ENCODE peak calls at places on chromosomes 7 and 10, in six cellular contexts. B, U, A, W, L and K are unnamed samples.
A peak's percentile ranks its signal among the peaks of the same experiment; 100 is the strongest.

GRCh38 chr7:151692721-151693120 is 173.0 kb upstream of the RHEB start:
- DNase-seq in B (no peak), U (no peak), A (no peak), W (no peak), L (no peak), K (no peak)

GRCh38 chr10:91391915-91392314 is 18.2 kb upstream of the HECTD2 start:
- DNase-seq in B (no peak), U (no peak), A (peak; percentile 71), W (peak; percentile 63), L (peak; percentile 12), K (no peak)

GRCh38 chr7:66664590-66665293 is 36.1 kb downstream of the KCTD7 start:
- DNase-seq in B (no peak), U (no peak), A (no peak), W (no peak), L (no peak), K (no peak)

GRCh38 chr7:44793919-44794715 is 2.4 kb upstream of the PPIA start:
- DNase-seq in B (peak; percentile 34), U (no peak), A (no peak), W (no peak), L (no peak), K (no peak)

GRCh38 chr10:132891313-132891712 is 51.1 kb downstream of the CFAP46 start:
- DNase-seq in B (no peak), U (no peak), A (no peak), W (no peak), L (no peak), K (no peak)

GRCh38 chr7:15920953-15921352 is 234.5 kb upstream of the MEOX2 start:
- DNase-seq in B (no peak), U (no peak), A (no peak), W (no peak), L (no peak), K (no peak)

GRCh38 chr10:18400201-18400910 is 251.0 kb downstream of the NSUN6 start:
- DNase-seq in B (peak; percentile 11), U (no peak), A (no peak), W (no peak), L (peak; percentile 68), K (no peak)

GRCh38 chr10:99845837-99846382 is 63.5 kb downstream of the ABCC2 start:
- DNase-seq in B (peak; percentile 90), U (peak; percentile 91), A (peak; percentile 60), W (peak; percentile 79), L (peak; percentile 83), K (peak; percentile 64)

GRCh38 chr10:14386202-14386593 is 55.5 kb upstream of the FRMD4A start:
- DNase-seq in B (peak; percentile 97), U (no peak), A (no peak), W (no peak), L (no peak), K (no peak)

GRCh38 chr7:157603005-157603404 is 266.2 kb downstream of the DNAJB6 start:
- DNase-seq in B (no peak), U (peak; percentile 50), A (peak; percentile 26), W (no peak), L (no peak), K (no peak)

GRCh38 chr7:66363655-66364054 is 158.5 kb downstream of the TPST1 start:
- DNase-seq in B (no peak), U (no peak), A (no peak), W (no peak), L (no peak), K (no peak)

GRCh38 chr7:96887426-96887825 is 117.9 kb upstream of the DLX6 start:
- DNase-seq in B (peak; percentile 0), U (no peak), A (no peak), W (no peak), L (no peak), K (no peak)

GRCh38 chr7:37255327-37255944 is 193.2 kb downstream of the ELMO1 start:
- DNase-seq in B (no peak), U (no peak), A (no peak), W (no peak), L (no peak), K (no peak)

GRCh38 chr7:37052673-37053072 is 328.4 kb upstream of the AOAH start:
- DNase-seq in B (peak; percentile 29), U (no peak), A (no peak), W (no peak), L (peak; percentile 33), K (no peak)

GRCh38 chr10:123974406-123974805 is 82.8 kb upstream of the CPXM2 start:
- DNase-seq in B (peak; percentile 52), U (no peak), A (no peak), W (peak; percentile 28), L (no peak), K (no peak)

GRCh38 chr7:32892521-32893224 is 1.1 kb upstream of the KBTBD2 start:
- DNase-seq in B (peak; percentile 64), U (peak; percentile 76), A (peak; percentile 62), W (peak; percentile 46), L (peak; percentile 43), K (peak; percentile 58)

GRCh38 chr7:74267756-74268565 is 13.8 kb upstream of the RFC2 start:
- DNase-seq in B (no peak), U (no peak), A (no peak), W (no peak), L (no peak), K (no peak)

GRCh38 chr10:25701651-25702050 is 232.4 kb upstream of the MYO3A start:
- DNase-seq in B (no peak), U (no peak), A (no peak), W (no peak), L (no peak), K (no peak)

GRCh38 chr7:45984386-45985295 is 63.6 kb upstream of the IGFBP3 start:
- DNase-seq in B (no peak), U (no peak), A (no peak), W (no peak), L (no peak), K (no peak)
- TF ChIP-seq CTCF in B (no peak), U (no peak), A (no peak), W (no peak), L (no peak), K (no peak)

DNA sequence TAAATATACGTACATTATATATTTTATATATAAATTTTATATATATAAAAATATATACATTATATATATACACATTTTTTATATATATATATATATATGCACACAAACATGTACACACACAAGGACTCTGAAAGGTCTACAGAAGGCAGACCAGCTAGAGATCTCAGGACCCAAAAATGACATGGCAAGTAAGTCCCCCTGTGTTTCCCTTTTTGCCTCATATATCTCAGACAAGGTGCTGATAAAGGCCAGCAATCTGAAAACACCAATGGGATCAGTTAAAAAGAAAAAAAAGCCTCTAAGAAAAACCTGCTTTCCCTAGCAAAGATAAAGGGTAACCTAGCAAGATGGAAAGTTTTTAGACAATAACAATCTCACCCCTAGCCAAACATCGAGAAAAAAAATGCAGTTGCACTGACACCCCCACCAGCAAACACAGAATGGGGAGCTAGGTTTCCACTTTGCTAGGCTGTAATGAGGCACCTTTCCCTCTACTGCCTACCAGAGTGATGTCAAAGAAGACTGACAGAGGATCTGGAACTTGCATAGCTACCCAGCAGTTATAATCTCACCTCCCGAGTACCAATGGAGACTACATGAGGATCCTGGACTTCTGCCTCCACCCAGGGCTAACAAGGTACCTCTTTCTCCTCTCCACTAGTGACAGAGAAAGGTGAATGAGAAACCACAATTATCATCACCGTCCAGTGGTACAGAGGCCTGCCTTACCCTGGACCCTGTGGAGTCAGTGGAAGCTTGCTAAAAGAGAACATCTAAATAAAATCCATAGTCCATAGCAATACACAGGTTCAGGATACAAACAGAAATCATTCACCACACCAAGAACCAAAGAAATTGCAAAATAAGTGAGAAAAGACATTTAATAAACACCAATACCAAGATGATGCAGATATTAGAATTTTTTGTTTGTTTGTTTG is 240.8 kb downstream of the ARHGAP12 start:
- DNase-seq in B (no peak), U (no peak), A (no peak), W (no peak), L (no peak), K (no peak)
- H3K9me3 ChIP-seq in B (no peaks in the 10 kb centered on the region), U (peaks cover 7% of the 10 kb centered on the region), A (peaks cover 23% of the 10 kb centered on the region), W (peaks cover 12% of the 10 kb centered on the region), L (no peaks in the 10 kb centered on the region), K (peaks cover 22% of the 10 kb centered on the region)

DNA sequence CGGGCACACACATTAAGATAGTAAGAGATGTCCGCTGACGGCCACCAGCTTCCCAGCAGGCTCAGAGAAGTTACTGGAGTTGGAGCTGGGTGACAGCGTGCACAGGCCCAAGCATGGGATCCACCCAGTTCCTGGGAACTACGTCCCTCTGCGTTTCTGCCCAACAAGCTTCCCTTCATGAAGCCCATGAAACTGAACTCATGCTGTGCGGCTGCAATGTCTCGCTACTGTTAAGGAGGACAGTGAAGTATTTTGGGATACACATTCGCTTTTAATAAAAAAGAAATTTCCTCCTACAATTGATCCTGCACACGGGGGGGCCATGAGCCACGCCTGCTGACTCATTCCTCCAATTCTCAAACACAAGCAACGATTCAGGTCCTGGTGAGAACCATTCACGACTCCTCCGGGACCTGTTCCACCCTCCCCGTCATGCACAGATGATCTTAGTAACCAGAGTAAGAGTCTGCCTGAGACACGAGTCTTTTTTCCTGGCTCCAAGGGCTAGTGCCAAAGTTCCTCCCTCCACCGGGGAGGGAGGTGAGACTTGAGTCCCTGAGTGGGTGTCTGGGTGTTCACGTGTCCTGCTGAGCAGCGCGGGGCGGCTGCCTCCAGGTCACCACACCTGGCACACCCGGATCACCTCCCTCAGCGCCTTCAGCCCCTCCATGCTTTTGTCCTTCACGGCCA is 2.6 kb downstream of the PSMG3 start:
- DNase-seq in B (peak; percentile 85), U (no peak), A (no peak), W (no peak), L (no peak), K (no peak)
- TF ChIP-seq CTCF in B (no peak), U (no peak), A (no peak), W (no peak), L (no peak), K (no peak)

GRCh38 chr10:33249659-33250058 is 84.8 kb downstream of the NRP1 start:
- DNase-seq in B (no peak), U (no peak), A (no peak), W (no peak), L (no peak), K (no peak)

GRCh38 chr10:33253411-33253810 is 81.1 kb downstream of the NRP1 start:
- DNase-seq in B (no peak), U (no peak), A (no peak), W (no peak), L (no peak), K (no peak)

GRCh38 chr10:33252324-33252723 is 82.1 kb downstream of the NRP1 start:
- DNase-seq in B (no peak), U (no peak), A (no peak), W (no peak), L (no peak), K (no peak)

GRCh38 chr10:33254556-33255160 is 79.8 kb downstream of the NRP1 start:
- DNase-seq in B (no peak), U (no peak), A (no peak), W (no peak), L (no peak), K (no peak)

GRCh38 chr10:33252794-33253203 is 81.7 kb downstream of the NRP1 start:
- DNase-seq in B (peak; percentile 88), U (no peak), A (no peak), W (no peak), L (no peak), K (no peak)
- H3K9me3 ChIP-seq in B (no peaks in the 10 kb centered on the region), U (no peaks in the 10 kb centered on the region), A (no peaks in the 10 kb centered on the region), W (no peaks in the 10 kb centered on the region), L (no peaks in the 10 kb centered on the region), K (no peaks in the 10 kb centered on the region)

DNA sequence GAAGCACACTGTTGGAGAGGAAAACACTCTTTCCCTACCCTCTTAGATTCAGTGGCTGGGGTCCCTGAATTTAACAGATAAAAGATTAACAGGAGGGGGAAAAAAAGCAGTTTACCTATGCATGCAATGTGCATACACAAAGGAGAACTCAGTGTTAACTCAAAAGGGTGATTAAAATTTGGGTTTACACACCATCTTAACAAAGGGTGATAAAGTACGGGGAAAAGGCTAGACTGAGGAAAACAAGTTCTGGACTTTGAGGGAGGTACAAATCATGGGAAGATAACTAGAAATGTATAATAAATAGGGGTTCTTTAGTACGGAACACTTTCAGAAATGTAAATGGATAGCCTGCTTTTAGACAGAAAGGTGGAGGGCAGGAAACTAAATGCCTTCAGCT is 83.1 kb downstream of the SRPK2 start:
- DNase-seq in B (no peak), U (no peak), A (no peak), W (no peak), L (no peak), K (no peak)
- TF ChIP-seq CTCF in B (no peak), U (no peak), A (no peak), W (no peak), L (no peak), K (no peak)